ENCODE peak calls at places on chromosomes 13 and 19, in ten cellular contexts. T, P, U, G, C, F, V, J, O and Q are unnamed samples.

GRCh38 chr19:30253581-30253996 is 118.6 kb upstream of the ZNF536 start:
- DNase-seq in T (no peak), P (no peak), U (no peak), G (no peak), C (no peak), F (no peak), V (no peak), J (no peak), O (no peak), Q (no peak)

GRCh38 chr19:54096642-54097106 is 3.9 kb downstream of the OSCAR start:
- DNase-seq in T (no peak), P (peak; percentile 58), U (peak; percentile 58), G (peak; percentile 58), C (no peak), F (peak; percentile 29), V (peak; percentile 60), J (no peak), O (no peak), Q (no peak)

GRCh38 chr13:43786766-43787517 is at the start of gene ENOX1:
- DNase-seq in T (peak; percentile 45), P (peak; percentile 45), U (peak; percentile 72), G (peak; percentile 75), C (no peak), F (no peak), V (peak; percentile 84), J (no peak), O (peak; percentile 46), Q (peak; percentile 18)

GRCh38 chr19:12991296-12991695 is 4.0 kb upstream of the NFIX start:
- DNase-seq in T (no peak), P (no peak), U (no peak), G (no peak), C (no peak), F (no peak), V (no peak), J (no peak), O (no peak), Q (no peak)

GRCh38 chr19:18906605-18907519 is 10.9 kb upstream of the CERS1 start:
- DNase-seq in T (no peak), P (no peak), U (no peak), G (no peak), C (no peak), F (no peak), V (no peak), J (no peak), O (no peak), Q (no peak)

GRCh38 chr13:77511552-77511951 is 24.0 kb upstream of the SCEL start:
- DNase-seq in T (no peak), P (no peak), U (peak; percentile 17), G (no peak), C (no peak), F (no peak), V (no peak), J (no peak), O (no peak), Q (no peak)

GRCh38 chr19:17202249-17202648 is 12.9 kb upstream of the USE1 start:
- DNase-seq in T (no peak), P (no peak), U (peak; percentile 51), G (no peak), C (peak; percentile 80), F (no peak), V (no peak), J (no peak), O (no peak), Q (no peak)

GRCh38 chr13:74290324-74290773 is 156.1 kb upstream of the KLF12 start:
- DNase-seq in T (no peak), P (peak; percentile 89), U (peak; percentile 52), G (peak; percentile 98), C (peak; percentile 97), F (peak; percentile 83), V (peak; percentile 96), J (no peak), O (no peak), Q (no peak)

GRCh38 chr13:31369213-31369612 is 169.4 kb downstream of the B3GLCT start:
- DNase-seq in T (no peak), P (no peak), U (no peak), G (peak; percentile 30), C (no peak), F (no peak), V (peak; percentile 72), J (no peak), O (no peak), Q (no peak)

GRCh38 chr13:67143544-67144115 is 86.5 kb downstream of the PCDH9 start:
- DNase-seq in T (no peak), P (no peak), U (peak; percentile 42), G (peak; percentile 39), C (no peak), F (no peak), V (no peak), J (no peak), O (no peak), Q (no peak)

GRCh38 chr13:108083056-108083455 is 132.3 kb downstream of the LIG4 start:
- DNase-seq in T (no peak), P (no peak), U (peak; percentile 2), G (peak; percentile 2), C (no peak), F (no peak), V (no peak), J (no peak), O (no peak), Q (no peak)

GRCh38 chr13:75383064-75383715 is 98.8 kb downstream of the TBC1D4 start:
- DNase-seq in T (no peak), P (no peak), U (no peak), G (no peak), C (no peak), F (no peak), V (no peak), J (no peak), O (no peak), Q (no peak)

GRCh38 chr13:59452189-59452588 is 711.5 kb downstream of the DIAPH3 start:
- DNase-seq in T (no peak), P (no peak), U (no peak), G (no peak), C (no peak), F (no peak), V (no peak), J (no peak), O (no peak), Q (no peak)

GRCh38 chr19:12478234-12478941 is 6.2 kb downstream of the ZNF709 start:
- DNase-seq in T (no peak), P (no peak), U (no peak), G (no peak), C (no peak), F (no peak), V (no peak), J (no peak), O (no peak), Q (no peak)

GRCh38 chr19:39915101-39915847 is 19.2 kb downstream of the FCGBP start:
- DNase-seq in T (no peak), P (no peak), U (no peak), G (no peak), C (no peak), F (no peak), V (no peak), J (no peak), O (no peak), Q (no peak)

GRCh38 chr19:42469311-42470239 is 26.8 kb upstream of the CXCL17 start:
- DNase-seq in T (peak; percentile 26), P (no peak), U (no peak), G (no peak), C (peak; percentile 38), F (no peak), V (no peak), J (no peak), O (no peak), Q (no peak)

GRCh38 chr19:13441810-13442512 is 64.3 kb downstream of the CACNA1A start:
- DNase-seq in T (peak; percentile 26), P (peak; percentile 46), U (peak; percentile 50), G (peak; percentile 27), C (peak; percentile 71), F (peak; percentile 41), V (peak; percentile 67), J (peak; percentile 5), O (peak; percentile 63), Q (no peak)

GRCh38 chr13:107461751-107462150 is 753.6 kb downstream of the LIG4 start:
- DNase-seq in T (no peak), P (no peak), U (no peak), G (peak; percentile 77), C (no peak), F (no peak), V (no peak), J (no peak), O (no peak), Q (no peak)

GRCh38 chr13:25232937-25233515 is 54.3 kb downstream of the MTMR6 start:
- DNase-seq in T (no peak), P (peak; percentile 55), U (peak; percentile 59), G (peak; percentile 52), C (peak; percentile 77), F (no peak), V (peak; percentile 53), J (no peak), O (no peak), Q (no peak)

GRCh38 chr19:28555317-28555716 is 657.6 kb downstream of the UQCRFS1 start:
- DNase-seq in T (no peak), P (no peak), U (no peak), G (no peak), C (no peak), F (no peak), V (no peak), J (no peak), O (no peak), Q (no peak)

GRCh38 chr19:34513767-34514166 is 32.2 kb downstream of the WTIP start:
- DNase-seq in T (no peak), P (no peak), U (no peak), G (no peak), C (no peak), F (no peak), V (no peak), J (no peak), O (no peak), Q (no peak)

GRCh38 chr13:99467764-99468163 is 33.5 kb upstream of the TM9SF2 start:
- DNase-seq in T (no peak), P (no peak), U (peak; percentile 60), G (peak; percentile 66), C (no peak), F (no peak), V (peak; percentile 62), J (no peak), O (no peak), Q (no peak)

GRCh38 chr13:93797463-93797862 is 570.9 kb downstream of the GPC6 start:
- DNase-seq in T (no peak), P (no peak), U (no peak), G (no peak), C (no peak), F (no peak), V (no peak), J (no peak), O (no peak), Q (no peak)

GRCh38 chr19:53010494-53010893 is 3.2 kb upstream of the ERVV-1 start:
- DNase-seq in T (no peak), P (no peak), U (no peak), G (no peak), C (no peak), F (no peak), V (no peak), J (no peak), O (no peak), Q (no peak)

GRCh38 chr13:33112745-33113144 is 96.5 kb downstream of the KL start:
- DNase-seq in T (no peak), P (no peak), U (no peak), G (peak; percentile 77), C (no peak), F (no peak), V (no peak), J (no peak), O (no peak), Q (no peak)

GRCh38 chr19:37506387-37507166 is at the start of gene ZNF793:
- DNase-seq in T (peak; percentile 94), P (peak; percentile 87), U (peak; percentile 21), G (peak; percentile 88), C (peak; percentile 58), F (peak; percentile 88), V (peak; percentile 90), J (peak; percentile 69), O (peak; percentile 40), Q (no peak)

GRCh38 chr19:38384209-38385027 is 3.4 kb downstream of the GGN start:
- DNase-seq in T (no peak), P (no peak), U (peak; percentile 52), G (peak; percentile 38), C (peak; percentile 54), F (no peak), V (no peak), J (no peak), O (no peak), Q (no peak)

GRCh38 chr13:44300895-44301638 is 72.6 kb upstream of the SERP2 start:
- DNase-seq in T (no peak), P (peak; percentile 94), U (peak; percentile 91), G (peak; percentile 72), C (no peak), F (no peak), V (peak; percentile 86), J (no peak), O (no peak), Q (no peak)